ENCODE peak calls at places on chromosome 1, in eight cellular contexts. B, S, Q, L, V, U, M and Y are unnamed samples.

GRCh38 chr1:155127105-155127671 is 488 bp upstream of the EFNA1 start:
- DNase-seq in Q (no peak), V (peak), S (peak), L (peak), B (peak), M (no peak), U (peak), Y (peak)

GRCh38 chr1:42838482-42839190 is 7.8 kb upstream of the ZNF691 start:
- DNase-seq in B (no peak), V (no peak), S (no peak), Q (no peak), U (no peak), L (no peak), M (no peak), Y (no peak)

GRCh38 chr1:157984469-157984868 is 9.0 kb upstream of the KIRREL1 start:
- DNase-seq in L (no peak), V (no peak), B (no peak), M (no peak), Q (no peak), S (no peak), U (no peak), Y (no peak)

GRCh38 chr1:68207129-68207689 is 25.1 kb downstream of the WLS start:
- DNase-seq in L (peak), M (no peak), B (no peak), S (no peak), Q (no peak), V (no peak), U (no peak), Y (peak)

GRCh38 chr1:178664278-178664677 is 60.8 kb upstream of the RALGPS2 start:
- DNase-seq in S (no peak), L (no peak), V (no peak), B (no peak), Q (peak), U (no peak), M (no peak), Y (no peak)

GRCh38 chr1:32806910-32807523 is 10.1 kb downstream of the YARS1 start:
- DNase-seq in V (peak), L (no peak), B (no peak), U (no peak), Q (no peak), M (no peak), S (no peak), Y (peak)

GRCh38 chr1:169348356-169349036 is 19.1 kb downstream of the NME7 start:
- DNase-seq in S (no peak), M (peak), U (no peak), B (no peak), V (no peak), L (peak), Q (no peak), Y (peak)

GRCh38 chr1:108644984-108645383 is 15.9 kb downstream of the HENMT1 start:
- DNase-seq in V (peak), S (no peak), U (no peak), Q (no peak), L (no peak), B (no peak), M (no peak), Y (no peak)

GRCh38 chr1:45084562-45084961 is 72.5 kb downstream of the UROD start:
- DNase-seq in M (no peak), U (no peak), L (no peak), S (no peak), Q (no peak), B (no peak), V (no peak), Y (no peak)

GRCh38 chr1:170562644-170563338 is 30.8 kb downstream of the GORAB start:
- DNase-seq in M (peak), B (peak), S (peak), Q (no peak), U (no peak), V (no peak), L (peak), Y (peak)

GRCh38 chr1:203351037-203351625 is at the start of gene FMOD:
- DNase-seq in M (peak), V (peak), L (no peak), U (no peak), S (peak), B (no peak), Q (no peak), Y (peak)

GRCh38 chr1:46425740-46426139 is 31.6 kb downstream of the FAAH start:
- DNase-seq in B (no peak), Q (no peak), L (no peak), V (no peak), S (no peak), M (no peak), U (no peak), Y (no peak)

GRCh38 chr1:115364044-115364775 is 26.2 kb upstream of the NGF start:
- DNase-seq in M (peak), Q (no peak), B (no peak), L (peak), U (no peak), S (no peak), V (no peak), Y (peak)

GRCh38 chr1:8323706-8324105 is 5.8 kb downstream of the SLC45A1 start:
- DNase-seq in V (no peak), S (no peak), M (no peak), U (no peak), B (no peak), Q (no peak), L (no peak), Y (no peak)

GRCh38 chr1:41848216-41848952 is 70.3 kb downstream of the HIVEP3 start:
- DNase-seq in U (no peak), S (no peak), L (no peak), M (no peak), Q (no peak), V (no peak), B (no peak), Y (no peak)